ENCODE peak calls at places on chromosomes 4 and X, in eight cellular contexts. P is fibroblast of lung, A is tibial artery, R is esophagus squamous epithelium, C is PC-3, K is A549, U is SK-N-SH, I is Karpas-422. D is an unnamed sample.

GRCh38 chr4:124641715-124642380 is 70.7 kb downstream of the ANKRD50 start:
- DNase-seq in P (peak), A (peak), R (no peak), C (peak), K (peak), U (no peak), I (no peak), D (no peak)

GRCh38 chrX:45771560-45772340 is 571.1 kb upstream of the DIPK2B start:
- DNase-seq in P (peak), A (peak), R (no peak), C (peak), K (peak), U (no peak), I (no peak), D (peak)

GRCh38 chr4:1400191-1400805 is 5.9 kb downstream of the NKX1-1 start:
- DNase-seq in P (no peak), A (no peak), R (no peak), C (no peak), K (no peak), U (peak), I (no peak), D (no peak)

GRCh38 chrX:118973389-118974087 is 880 bp upstream of the LONRF3 start:
- DNase-seq in P (no peak), A (peak), R (no peak), C (peak), K (no peak), U (peak), I (no peak), D (no peak)

GRCh38 chrX:13208281-13208935 is 111.4 kb downstream of the ATXN3L start:
- DNase-seq in P (no peak), A (no peak), R (no peak), C (peak), K (peak), U (no peak), I (no peak), D (no peak)

GRCh38 chrX:40173662-40174593 is 76.2 kb upstream of the BCOR start:
- DNase-seq in P (no peak), A (no peak), R (peak), C (peak), K (no peak), U (peak), I (no peak), D (no peak)

GRCh38 chr4:90198086-90198847 is 71.1 kb downstream of the CCSER1 start:
- DNase-seq in P (no peak), A (no peak), R (no peak), C (no peak), K (no peak), U (no peak), I (no peak), D (no peak)

GRCh38 chr4:146029939-146030710 is 91.5 kb upstream of the ZNF827 start:
- DNase-seq in P (peak), A (no peak), R (no peak), C (peak), K (no peak), U (no peak), I (peak), D (no peak)

GRCh38 chr4:169225812-169226211 is 44.9 kb downstream of the SH3RF1 start:
- DNase-seq in P (no peak), A (no peak), R (no peak), C (peak), K (no peak), U (no peak), I (no peak), D (no peak)

DNA sequence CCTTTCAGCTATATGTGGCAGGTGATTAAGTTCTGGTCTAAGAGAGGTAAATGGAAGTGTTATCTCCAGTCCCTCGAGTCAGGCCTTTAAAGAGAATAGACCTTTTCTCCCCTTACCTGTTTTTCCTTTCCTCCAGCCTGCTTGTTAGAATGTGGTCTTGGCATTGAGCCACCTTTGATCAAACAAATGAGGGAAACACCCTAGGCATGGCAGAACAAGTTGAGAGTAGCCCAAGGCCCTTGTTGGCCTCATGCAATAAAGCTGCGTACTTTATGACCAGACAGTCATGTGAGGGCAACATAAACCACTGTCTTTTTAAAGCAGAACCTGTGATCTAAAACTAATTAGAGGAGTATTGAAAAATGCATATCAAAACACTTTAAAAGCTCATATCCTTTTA is 13.2 kb upstream of the IL13RA2 start:
- DNase-seq in P (no peak), A (no peak), R (no peak), C (peak), K (no peak), U (no peak), I (no peak), D (no peak)
- H3K27ac ChIP-seq in P (no peak), A (peak), R (peak), C (peak), K (no peak), U (peak), I (no peak), D (no peak)

DNA sequence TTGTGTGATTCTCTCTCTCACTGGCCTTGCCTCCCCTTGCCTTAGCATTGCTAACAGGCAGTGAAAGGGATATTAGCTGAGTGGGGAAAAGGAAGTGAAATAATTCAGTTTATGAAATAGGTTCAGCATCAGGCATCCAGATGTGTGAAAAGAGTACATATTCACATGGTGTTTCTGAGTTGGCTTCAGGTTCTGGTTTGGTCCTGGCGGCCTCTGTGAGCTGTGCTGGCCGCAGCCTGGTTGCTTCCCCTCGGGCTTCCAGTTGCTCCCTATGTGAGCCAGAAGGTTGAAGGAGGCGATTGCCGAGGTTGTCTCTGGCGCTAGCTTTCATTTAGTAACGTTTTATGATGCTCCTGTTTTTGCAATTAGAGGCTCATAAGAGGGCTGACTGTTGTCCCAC is 99.1 kb upstream of the TLR2 start:
- DNase-seq in P (no peak), A (no peak), R (no peak), C (no peak), K (no peak), U (peak), I (no peak), D (no peak)
- H3K27ac ChIP-seq in P (no peak), A (peak), R (no peak), C (no peak), K (no peak), U (no peak), I (peak), D (no peak)

GRCh38 chr4:10023806-10024205 is 2.5 kb upstream of the SLC2A9 start:
- DNase-seq in P (no peak), A (no peak), R (no peak), C (no peak), K (no peak), U (no peak), I (no peak), D (no peak)
- H3K27ac ChIP-seq in P (no peak), A (no peak), R (peak), C (no peak), K (no peak), U (no peak), I (no peak), D (no peak)

GRCh38 chr4:13920901-13921300 is 293.4 kb upstream of the BOD1L1 start:
- DNase-seq in P (peak), A (peak), R (no peak), C (peak), K (peak), U (no peak), I (no peak), D (no peak)
- H3K27ac ChIP-seq in P (peak), A (no peak), R (peak), C (peak), K (peak), U (peak), I (no peak), D (no peak)

GRCh38 chrX:3143043-3143799 is 102.0 kb downstream of the ARSF start:
- DNase-seq in P (no peak), A (no peak), R (no peak), C (no peak), K (peak), U (no peak), I (peak), D (no peak)

GRCh38 chrX:3144651-3145050 is 103.4 kb downstream of the ARSF start:
- DNase-seq in P (no peak), A (no peak), R (no peak), C (no peak), K (no peak), U (no peak), I (no peak), D (no peak)

GRCh38 chrX:3145716-3146115 is 104.4 kb downstream of the ARSF start:
- DNase-seq in P (no peak), A (no peak), R (no peak), C (no peak), K (no peak), U (no peak), I (no peak), D (no peak)

GRCh38 chrX:3141031-3141430 is 99.8 kb downstream of the ARSF start:
- DNase-seq in P (peak), A (no peak), R (no peak), C (no peak), K (no peak), U (no peak), I (no peak), D (no peak)

DNA sequence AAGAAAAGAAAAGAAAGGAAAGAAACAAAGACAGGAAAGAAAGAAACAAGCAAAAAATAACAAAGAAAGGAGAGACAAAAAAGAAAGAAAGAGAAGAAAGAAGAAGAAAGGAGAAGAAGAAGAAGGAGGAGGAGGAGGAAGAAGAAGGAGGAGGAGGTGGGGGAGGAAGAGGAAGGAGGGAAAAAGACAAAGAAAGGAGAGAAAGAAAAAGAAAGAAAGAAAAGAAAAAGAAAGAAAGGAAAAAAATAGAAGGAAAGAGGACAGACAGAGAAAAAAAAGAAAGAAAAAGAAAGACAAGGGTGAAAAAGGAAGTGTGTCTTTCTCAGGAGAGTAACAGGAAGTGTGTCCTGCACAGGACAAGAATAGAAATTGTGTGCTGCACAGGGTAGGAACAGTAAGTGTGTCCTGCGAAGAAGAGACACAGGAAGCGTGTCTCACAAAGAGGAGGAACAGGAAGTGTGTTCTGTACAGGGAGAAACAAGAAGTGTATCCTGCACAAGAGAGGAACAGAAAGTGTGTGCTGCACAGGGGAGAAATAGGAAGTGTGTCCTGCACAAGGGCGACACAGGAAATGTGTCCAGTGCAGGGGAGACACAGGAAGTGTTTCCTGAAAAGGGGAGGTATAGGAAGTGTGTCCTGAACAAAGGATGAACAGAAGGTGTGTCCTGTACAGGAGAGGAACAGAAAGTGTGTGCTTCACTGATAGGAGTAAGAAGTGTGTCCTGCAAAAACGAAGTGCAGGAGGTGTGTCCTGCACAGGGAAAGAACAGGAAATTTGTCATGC is 101.2 kb downstream of the ARSF start:
- DNase-seq in P (no peak), A (no peak), R (no peak), C (no peak), K (peak), U (no peak), I (peak), D (no peak)
- H3K27ac ChIP-seq in P (no peak), A (no peak), R (no peak), C (no peak), K (no peak), U (no peak), I (no peak), D (peak)

GRCh38 chr4:19051751-19052296 is 1030.3 kb upstream of the LCORL start:
- DNase-seq in P (no peak), A (no peak), R (no peak), C (no peak), K (no peak), U (no peak), I (no peak), D (no peak)
- H3K27ac ChIP-seq in P (no peak), A (no peak), R (no peak), C (no peak), K (no peak), U (no peak), I (no peak), D (no peak)

GRCh38 chr4:93299116-93299515 is 529.4 kb upstream of the ATOH1 start:
- DNase-seq in P (no peak), A (no peak), R (no peak), C (no peak), K (no peak), U (no peak), I (no peak), D (no peak)
- H3K27ac ChIP-seq in P (no peak), A (no peak), R (no peak), C (no peak), K (no peak), U (no peak), I (no peak), D (no peak)

GRCh38 chr4:103197765-103198110 is 405 bp downstream of the CENPE start:
- DNase-seq in P (no peak), A (no peak), R (no peak), C (no peak), K (no peak), U (no peak), I (peak), D (no peak)

GRCh38 chr4:103198111-103198765 is at the start of gene CENPE:
- DNase-seq in P (peak), A (peak), R (peak), C (peak), K (peak), U (peak), I (peak), D (peak)

GRCh38 chr4:103201724-103202123 is 3.6 kb upstream of the CENPE start:
- DNase-seq in P (no peak), A (no peak), R (no peak), C (no peak), K (no peak), U (no peak), I (no peak), D (no peak)

GRCh38 chr4:103201254-103201653 is 3.1 kb upstream of the CENPE start:
- DNase-seq in P (no peak), A (no peak), R (no peak), C (no peak), K (no peak), U (no peak), I (no peak), D (no peak)

GRCh38 chr4:103199009-103199408 is 866 bp upstream of the CENPE start:
- DNase-seq in P (no peak), A (no peak), R (no peak), C (no peak), K (no peak), U (no peak), I (no peak), D (no peak)
- H3K27ac ChIP-seq in P (peak), A (peak), R (peak), C (no peak), K (peak), U (peak), I (no peak), D (peak)

D was measured in naive thymus-derived CD4-positive, alpha-beta T cell.